ENCODE peak calls at places on chromosomes 6 and 20, in ten cellular contexts. Y, F, W, T, M, X, V, P, S and H are unnamed samples.

GRCh38 chr6:105920071-105920470 is 166.1 kb upstream of the PRDM1 start:
- DNase-seq in Y (no peak), F (no peak), W (no peak), T (no peak), M (no peak), X (no peak), V (no peak), P (no peak), S (no peak), H (no peak)

GRCh38 chr6:113862112-113862511 is 5.0 kb downstream of the MARCKS start:
- DNase-seq in Y (no peak), F (no peak), W (no peak), T (no peak), M (no peak), X (no peak), V (no peak), P (no peak), S (no peak), H (no peak)

GRCh38 chr6:137214931-137215330 is 4.3 kb downstream of the IFNGR1 start:
- DNase-seq in Y (no peak), F (no peak), W (no peak), T (no peak), M (no peak), X (no peak), V (no peak), P (no peak), S (no peak), H (peak; percentile 53)

GRCh38 chr6:36029464-36029863 is 1.9 kb downstream of the MAPK14 start:
- DNase-seq in Y (no peak), F (no peak), W (no peak), T (no peak), M (no peak), X (no peak), V (peak; percentile 19), P (no peak), S (no peak), H (peak; percentile 46)

GRCh38 chr20:6533321-6533720 is 234.2 kb upstream of the BMP2 start:
- DNase-seq in Y (no peak), F (no peak), W (no peak), T (no peak), M (no peak), X (no peak), V (no peak), P (no peak), S (no peak), H (no peak)

GRCh38 chr6:69584913-69585729 is 211.7 kb downstream of the LMBRD1 start:
- DNase-seq in Y (no peak), F (no peak), W (no peak), T (no peak), M (no peak), X (peak; percentile 12), V (no peak), P (no peak), S (no peak), H (no peak)

GRCh38 chr6:23690650-23691049 is 435.4 kb upstream of the NRSN1 start:
- DNase-seq in Y (no peak), F (no peak), W (no peak), T (no peak), M (no peak), X (no peak), V (no peak), P (no peak), S (no peak), H (no peak)

GRCh38 chr6:24833711-24834386 is 35.1 kb upstream of the ARMH2 start:
- DNase-seq in Y (no peak), F (no peak), W (no peak), T (no peak), M (no peak), X (no peak), V (no peak), P (no peak), S (no peak), H (no peak)

GRCh38 chr20:1788039-1788438 is 107.2 kb upstream of the SIRPA start:
- DNase-seq in Y (no peak), F (no peak), W (no peak), T (no peak), M (no peak), X (no peak), V (no peak), P (no peak), S (no peak), H (no peak)

GRCh38 chr6:106300944-106301343 is 24.6 kb downstream of the ATG5 start:
- DNase-seq in Y (no peak), F (no peak), W (no peak), T (no peak), M (no peak), X (no peak), V (peak; percentile 39), P (no peak), S (no peak), H (peak; percentile 44)

GRCh38 chr20:41716911-41717310 is 98.7 kb upstream of the CHD6 start:
- DNase-seq in Y (no peak), F (no peak), W (no peak), T (no peak), M (no peak), X (no peak), V (no peak), P (no peak), S (no peak), H (no peak)

GRCh38 chr20:6030453-6031080 is 23.3 kb downstream of the LRRN4 start:
- DNase-seq in Y (no peak), F (no peak), W (no peak), T (no peak), M (no peak), X (no peak), V (no peak), P (no peak), S (no peak), H (no peak)

GRCh38 chr6:111517965-111518364 is 34.9 kb upstream of the REV3L start:
- DNase-seq in Y (no peak), F (no peak), W (no peak), T (no peak), M (no peak), X (peak; percentile 54), V (no peak), P (no peak), S (no peak), H (no peak)

GRCh38 chr6:169371344-169372144 is 117.9 kb upstream of the THBS2 start:
- DNase-seq in Y (no peak), F (no peak), W (no peak), T (no peak), M (no peak), X (peak; percentile 88), V (no peak), P (no peak), S (no peak), H (peak; percentile 32)

GRCh38 chr6:35719830-35720733 is 16.8 kb upstream of the ARMC12 start:
- DNase-seq in Y (no peak), F (no peak), W (no peak), T (peak; percentile 45), M (peak; percentile 44), X (peak; percentile 86), V (no peak), P (no peak), S (peak; percentile 77), H (peak; percentile 21)

GRCh38 chr6:168284187-168284586 is 35.4 kb downstream of the DACT2 start:
- DNase-seq in Y (no peak), F (no peak), W (no peak), T (no peak), M (no peak), X (no peak), V (no peak), P (no peak), S (no peak), H (peak; percentile 89)

GRCh38 chr6:168383062-168383854 is 57.7 kb upstream of the SMOC2 start:
- DNase-seq in Y (no peak), F (no peak), W (no peak), T (no peak), M (no peak), X (no peak), V (no peak), P (no peak), S (no peak), H (no peak)

GRCh38 chr20:21246143-21246542 is 57.0 kb upstream of the XRN2 start:
- DNase-seq in Y (no peak), F (no peak), W (no peak), T (no peak), M (no peak), X (no peak), V (no peak), P (no peak), S (no peak), H (peak; percentile 54)

GRCh38 chr6:139334791-139335446 is 39.5 kb downstream of the CITED2 start:
- DNase-seq in Y (no peak), F (no peak), W (no peak), T (no peak), M (no peak), X (no peak), V (no peak), P (no peak), S (no peak), H (peak; percentile 92)

GRCh38 chr6:154447929-154448328 is 62.6 kb downstream of the CNKSR3 start:
- DNase-seq in Y (no peak), F (no peak), W (no peak), T (no peak), M (no peak), X (no peak), V (no peak), P (no peak), S (no peak), H (no peak)

GRCh38 chr6:127904160-127904559 is 3.3 kb upstream of the THEMIS start:
- DNase-seq in Y (no peak), F (no peak), W (no peak), T (no peak), M (no peak), X (no peak), V (no peak), P (no peak), S (no peak), H (no peak)

GRCh38 chr20:25336561-25337422 is 53.8 kb downstream of the ABHD12 start:
- DNase-seq in Y (no peak), F (no peak), W (peak; percentile 49), T (no peak), M (no peak), X (peak; percentile 62), V (no peak), P (no peak), S (no peak), H (peak; percentile 56)

GRCh38 chr6:25706314-25707014 is 48.1 kb upstream of the SLC17A4 start:
- DNase-seq in Y (no peak), F (no peak), W (peak; percentile 42), T (peak; percentile 24), M (no peak), X (no peak), V (no peak), P (no peak), S (peak; percentile 51), H (no peak)

GRCh38 chr6:128252293-128253176 is 267.9 kb downstream of the PTPRK start:
- DNase-seq in Y (no peak), F (no peak), W (no peak), T (no peak), M (no peak), X (no peak), V (no peak), P (no peak), S (no peak), H (no peak)

GRCh38 chr20:33654680-33655161 is 7.4 kb upstream of the C20orf144 start:
- DNase-seq in Y (peak; percentile 17), F (no peak), W (no peak), T (no peak), M (no peak), X (no peak), V (no peak), P (no peak), S (no peak), H (no peak)

GRCh38 chr20:63206878-63207277 is 9.1 kb downstream of the YTHDF1 start:
- DNase-seq in Y (no peak), F (no peak), W (no peak), T (no peak), M (no peak), X (no peak), V (no peak), P (no peak), S (no peak), H (no peak)

GRCh38 chr6:157667211-157668033 is 155.6 kb upstream of the SNX9 start:
- DNase-seq in Y (peak; percentile 25), F (peak; percentile 24), W (peak; percentile 53), T (no peak), M (no peak), X (peak; percentile 72), V (peak; percentile 74), P (peak; percentile 38), S (no peak), H (peak; percentile 37)

GRCh38 chr6:169810066-169810989 is 58.9 kb downstream of the ERMARD start:
- DNase-seq in Y (no peak), F (no peak), W (peak; percentile 9), T (no peak), M (no peak), X (peak; percentile 76), V (no peak), P (no peak), S (no peak), H (no peak)